ENCODE peak calls at places on chromosomes 4 and X, in nine cellular contexts. Z is germinal center; P is non-pigmented ciliary epithelial cell; R is amniotic stem cell; D is stimulated activated CD4-positive, alpha-beta T cell treated with anti-CD3 and anti-CD28 coated beads, Interleukin-15, amount 100 ng/mL, for 1 hour; O is fibroblast of mammary gland; X is head of caudate nucleus; F is astrocyte of the spinal cord; I is iPS DF 6.9. K is an unnamed sample.

GRCh38 chr4:27789768-27790167 is 929.1 kb downstream of the STIM2 start:
- DNase-seq in Z (no peak), P (peak; percentile 2), R (peak; percentile 31), D (no peak), O (peak; percentile 35), X (no peak), F (peak; percentile 40), I (no peak), K (peak; percentile 12)

GRCh38 chr4:6064383-6064782 is 46.2 kb upstream of the C4orf50 start:
- DNase-seq in Z (no peak), P (no peak), R (no peak), D (no peak), O (no peak), X (no peak), F (no peak), I (no peak), K (no peak)

GRCh38 chr4:92012899-92013867 is 290.6 kb upstream of the GRID2 start:
- DNase-seq in Z (no peak), P (no peak), R (no peak), D (no peak), O (no peak), X (no peak), F (no peak), I (peak; percentile 22), K (no peak)

GRCh38 chr4:139655116-139655515 is 10.5 kb upstream of the MGST2 start:
- DNase-seq in Z (no peak), P (no peak), R (no peak), D (no peak), O (peak; percentile 62), X (no peak), F (peak; percentile 40), I (no peak), K (peak; percentile 83)

GRCh38 chrX:134174859-134175258 is 62.1 kb upstream of the CCDC160 start:
- DNase-seq in Z (no peak), P (no peak), R (no peak), D (no peak), O (no peak), X (no peak), F (no peak), I (no peak), K (no peak)

GRCh38 chr4:96260071-96260682 is 420.3 kb downstream of the PDHA2 start:
- DNase-seq in Z (no peak), P (peak; percentile 5), R (no peak), D (no peak), O (no peak), X (no peak), F (no peak), I (peak; percentile 31), K (no peak)

GRCh38 chr4:168585168-168586091 is 88.6 kb downstream of the PALLD start:
- DNase-seq in Z (peak; percentile 19), P (no peak), R (peak; percentile 73), D (no peak), O (peak; percentile 87), X (peak; percentile 31), F (peak; percentile 87), I (peak; percentile 63), K (peak; percentile 92)

GRCh38 chrX:7215842-7216241 is 67.9 kb upstream of the PUDP start:
- DNase-seq in Z (no peak), P (no peak), R (no peak), D (no peak), O (peak; percentile 13), X (no peak), F (no peak), I (no peak), K (no peak)

GRCh38 chr4:76061977-76062376 is 12.5 kb upstream of the ART3 start:
- DNase-seq in Z (peak; percentile 29), P (no peak), R (no peak), D (no peak), O (no peak), X (no peak), F (no peak), I (no peak), K (no peak)

GRCh38 chrX:133412246-133412645 is 3.0 kb downstream of the GPC4 start:
- DNase-seq in Z (no peak), P (no peak), R (no peak), D (no peak), O (peak; percentile 38), X (no peak), F (peak; percentile 63), I (no peak), K (peak; percentile 11)

GRCh38 chr4:3607690-3608514 is 75.7 kb upstream of the LRPAP1 start:
- DNase-seq in Z (no peak), P (no peak), R (no peak), D (no peak), O (no peak), X (no peak), F (no peak), I (no peak), K (no peak)

GRCh38 chr4:101944649-101945048 is 154.1 kb downstream of the BANK1 start:
- DNase-seq in Z (no peak), P (peak; percentile 67), R (no peak), D (no peak), O (peak; percentile 6), X (no peak), F (peak; percentile 73), I (no peak), K (peak; percentile 16)

GRCh38 chrX:128901018-128901417 is 622.3 kb downstream of the SMARCA1 start:
- DNase-seq in Z (no peak), P (no peak), R (no peak), D (no peak), O (no peak), X (no peak), F (no peak), I (no peak), K (no peak)

GRCh38 chrX:149903889-149904748 is 23.1 kb downstream of the MAGEA8 start:
- DNase-seq in Z (no peak), P (no peak), R (no peak), D (no peak), O (peak; percentile 1), X (no peak), F (peak; percentile 16), I (no peak), K (peak; percentile 24)

GRCh38 chr4:150583287-150584197 is 1.6 kb downstream of the MAB21L2 start:
- DNase-seq in Z (no peak), P (no peak), R (no peak), D (no peak), O (no peak), X (peak; percentile 9), F (peak; percentile 51), I (no peak), K (peak; percentile 33)

GRCh38 chr4:169791527-169792156 is 33.9 kb upstream of the HPF1 start:
- DNase-seq in Z (no peak), P (no peak), R (peak; percentile 78), D (no peak), O (peak; percentile 70), X (peak; percentile 63), F (peak; percentile 73), I (no peak), K (peak; percentile 78)

GRCh38 chr4:110878413-110878812 is 255.5 kb upstream of the PITX2 start:
- DNase-seq in Z (no peak), P (no peak), R (no peak), D (no peak), O (no peak), X (no peak), F (no peak), I (no peak), K (no peak)

GRCh38 chr4:185730387-185730786 is 81.6 kb downstream of the SORBS2 start:
- DNase-seq in Z (no peak), P (no peak), R (no peak), D (no peak), O (peak; percentile 50), X (no peak), F (peak; percentile 73), I (no peak), K (peak; percentile 64)

GRCh38 chr4:144687466-144687865 is 41.5 kb downstream of the HHIP start:
- DNase-seq in Z (no peak), P (no peak), R (no peak), D (no peak), O (peak; percentile 28), X (no peak), F (no peak), I (no peak), K (peak; percentile 42)

K was measured in cardiac fibroblast.